ENCODE peak calls at places on chromosome 18, in ten cellular contexts. H is esophagus squamous epithelium, B is adrenal gland, J is right lobe of liver, M is K562, Z is A549, P is body of pancreas, N is spleen, A is endothelial cell of umbilical vein, G is GM12878. E is an unnamed sample. For H3K4me1, the result is how much of the 10 kb centered on the place peaks cover.

GRCh38 chr18:73826098-73826497 is 321.5 kb downstream of the FBXO15 start:
- DNase-seq in H (no peak), B (no peak), J (no peak), M (no peak), Z (no peak), P (no peak), N (no peak), A (no peak), G (no peak), E (no peak)

GRCh38 chr18:37544713-37545112 is 20.9 kb downstream of the CELF4 start:
- DNase-seq in H (no peak), B (no peak), J (no peak), M (no peak), Z (no peak), P (no peak), N (no peak), A (no peak), G (no peak), E (no peak)

GRCh38 chr18:41484069-41484468 is 471.0 kb upstream of the PIK3C3 start:
- DNase-seq in H (no peak), B (no peak), J (no peak), M (no peak), Z (no peak), P (peak), N (no peak), A (no peak), G (no peak), E (no peak)

GRCh38 chr18:9827856-9828793 is 57.6 kb upstream of the TXNDC2 start:
- DNase-seq in H (no peak), B (peak), J (no peak), M (peak), Z (peak), P (no peak), N (peak), A (peak), G (no peak), E (peak)

GRCh38 chr18:34880882-34881852 is 160.0 kb upstream of the MAPRE2 start:
- DNase-seq in H (no peak), B (no peak), J (no peak), M (no peak), Z (no peak), P (no peak), N (no peak), A (peak), G (no peak), E (no peak)

GRCh38 chr18:3722662-3723433 is 272.9 kb downstream of the TGIF1 start:
- DNase-seq in H (no peak), B (no peak), J (no peak), M (no peak), Z (no peak), P (no peak), N (no peak), A (no peak), G (no peak), E (no peak)

GRCh38 chr18:79006106-79006795 is 26.6 kb downstream of the SALL3 start:
- DNase-seq in H (no peak), B (no peak), J (no peak), M (no peak), Z (no peak), P (no peak), N (no peak), A (no peak), G (no peak), E (no peak)

GRCh38 chr18:36693931-36694661 is 134.7 kb downstream of the TPGS2 start:
- DNase-seq in H (no peak), B (no peak), J (no peak), M (no peak), Z (no peak), P (no peak), N (no peak), A (no peak), G (no peak), E (no peak)

GRCh38 chr18:13653746-13654455 is 72.5 kb downstream of the FAM210A start:
- DNase-seq in H (no peak), B (no peak), J (no peak), M (no peak), Z (no peak), P (no peak), N (no peak), A (no peak), G (no peak), E (no peak)

GRCh38 chr18:61248589-61248988 is 84.6 kb upstream of the CDH20 start:
- DNase-seq in H (no peak), B (no peak), J (no peak), M (no peak), Z (no peak), P (no peak), N (no peak), A (no peak), G (no peak), E (no peak)

GRCh38 chr18:73768043-73768442 is 379.6 kb downstream of the FBXO15 start:
- DNase-seq in H (no peak), B (no peak), J (no peak), M (no peak), Z (no peak), P (no peak), N (no peak), A (no peak), G (no peak), E (no peak)

GRCh38 chr18:68467966-68468365 is 246.9 kb downstream of the TMX3 start:
- DNase-seq in H (no peak), B (no peak), J (no peak), M (no peak), Z (no peak), P (no peak), N (no peak), A (no peak), G (no peak), E (no peak)

GRCh38 chr18:73986711-73987110 is 160.9 kb downstream of the FBXO15 start:
- DNase-seq in H (no peak), B (no peak), J (no peak), M (no peak), Z (no peak), P (no peak), N (no peak), A (no peak), G (no peak), E (no peak)

GRCh38 chr18:65706646-65707045 is 44.2 kb upstream of the CDH7 start:
- DNase-seq in H (no peak), B (no peak), J (no peak), M (no peak), Z (no peak), P (no peak), N (no peak), A (no peak), G (no peak), E (no peak)

GRCh38 chr18:35141567-35142269 is 99.1 kb upstream of the ZNF397 start:
- DNase-seq in H (no peak), B (no peak), J (no peak), M (no peak), Z (no peak), P (no peak), N (no peak), A (no peak), G (no peak), E (no peak)

GRCh38 chr18:76461148-76461547 is 33.9 kb downstream of the ZNF516 start:
- DNase-seq in H (no peak), B (no peak), J (no peak), M (no peak), Z (no peak), P (no peak), N (no peak), A (no peak), G (no peak), E (no peak)

GRCh38 chr18:38750786-38751185 is 1185.2 kb upstream of the CELF4 start:
- DNase-seq in H (no peak), B (no peak), J (no peak), M (no peak), Z (no peak), P (no peak), N (no peak), A (no peak), G (no peak), E (no peak)

GRCh38 chr18:60452424-60452823 is 79.8 kb upstream of the MC4R start:
- DNase-seq in H (no peak), B (no peak), J (no peak), M (no peak), Z (no peak), P (no peak), N (no peak), A (no peak), G (no peak), E (no peak)

GRCh38 chr18:71850602-71851001 is 693.5 kb downstream of the CBLN2 start:
- DNase-seq in H (no peak), B (no peak), J (no peak), M (no peak), Z (no peak), P (no peak), N (no peak), A (no peak), G (no peak), E (no peak)

GRCh38 chr18:69935319-69936190 is 12.1 kb downstream of the CD226 start:
- DNase-seq in H (no peak), B (no peak), J (no peak), M (no peak), Z (no peak), P (no peak), N (peak), A (no peak), G (peak), E (peak)

GRCh38 chr18:48975817-48976649 is 25.3 kb upstream of the SMAD7 start:
- DNase-seq in H (no peak), B (peak), J (no peak), M (peak), Z (peak), P (peak), N (peak), A (peak), G (no peak), E (peak)

GRCh38 chr18:44568343-44568742 is 112.3 kb upstream of the SETBP1 start:
- DNase-seq in H (no peak), B (no peak), J (no peak), M (no peak), Z (no peak), P (no peak), N (no peak), A (no peak), G (no peak), E (no peak)

GRCh38 chr18:35511428-35511827 is 13.7 kb upstream of the INO80C start:
- DNase-seq in H (no peak), B (no peak), J (no peak), M (no peak), Z (no peak), P (no peak), N (no peak), A (no peak), G (peak), E (no peak)

GRCh38 chr18:35662293-35663062 is 80.9 kb downstream of the GALNT1 start:
- DNase-seq in H (no peak), B (no peak), J (no peak), M (no peak), Z (no peak), P (no peak), N (no peak), A (no peak), G (peak), E (no peak)

GRCh38 chr18:11064106-11064505 is 85.3 kb downstream of the PIEZO2 start:
- DNase-seq in H (no peak), B (no peak), J (no peak), M (no peak), Z (no peak), P (no peak), N (no peak), A (peak), G (no peak), E (no peak)

GRCh38 chr18:2657788-2658458 is 2.4 kb downstream of the SMCHD1 start:
- DNase-seq in H (no peak), B (no peak), J (no peak), M (peak), Z (no peak), P (no peak), N (no peak), A (peak), G (no peak), E (no peak)

DNA sequence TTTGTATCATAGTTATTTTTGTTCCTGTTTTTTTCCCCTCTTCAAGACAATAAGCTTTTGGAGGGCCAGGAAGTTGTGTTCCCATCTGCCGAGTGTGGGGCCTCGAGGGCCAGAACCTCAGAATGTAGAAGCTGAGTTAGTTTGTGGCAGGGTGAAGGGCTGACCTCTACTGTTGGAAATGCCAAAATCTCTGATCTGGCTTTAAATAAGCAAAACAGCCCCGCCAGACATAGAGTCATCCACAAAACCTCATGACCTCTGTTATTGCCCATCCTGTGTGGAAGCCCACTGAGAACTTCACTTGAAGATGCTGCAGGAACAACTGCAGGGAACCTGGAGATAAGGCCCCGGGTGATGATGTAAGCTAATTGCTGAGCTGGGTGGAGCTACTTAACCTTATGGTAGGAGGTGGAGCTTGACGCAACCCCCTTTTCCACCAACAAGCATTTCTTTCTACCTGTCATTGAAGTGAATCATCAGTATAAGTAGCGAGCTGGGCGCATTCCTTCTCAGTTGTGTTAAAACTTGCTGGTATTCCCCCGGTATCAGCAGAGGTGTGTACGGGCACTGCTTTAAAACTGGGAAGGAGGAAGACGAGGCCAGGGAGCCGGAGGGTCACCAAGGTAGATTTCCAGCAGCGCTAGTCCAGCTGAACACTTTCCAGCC is 177.2 kb downstream of the NEDD4L start:
- DNase-seq in H (no peak), B (no peak), J (no peak), M (peak), Z (peak), P (peak), N (no peak), A (no peak), G (no peak), E (peak)
- H3K4me1 ChIP-seq in H (under half), B (under half), J (under half), M (under half), Z (half or more), P (under half), N (under half), A (half or more), G (under half), E (under half)

DNA sequence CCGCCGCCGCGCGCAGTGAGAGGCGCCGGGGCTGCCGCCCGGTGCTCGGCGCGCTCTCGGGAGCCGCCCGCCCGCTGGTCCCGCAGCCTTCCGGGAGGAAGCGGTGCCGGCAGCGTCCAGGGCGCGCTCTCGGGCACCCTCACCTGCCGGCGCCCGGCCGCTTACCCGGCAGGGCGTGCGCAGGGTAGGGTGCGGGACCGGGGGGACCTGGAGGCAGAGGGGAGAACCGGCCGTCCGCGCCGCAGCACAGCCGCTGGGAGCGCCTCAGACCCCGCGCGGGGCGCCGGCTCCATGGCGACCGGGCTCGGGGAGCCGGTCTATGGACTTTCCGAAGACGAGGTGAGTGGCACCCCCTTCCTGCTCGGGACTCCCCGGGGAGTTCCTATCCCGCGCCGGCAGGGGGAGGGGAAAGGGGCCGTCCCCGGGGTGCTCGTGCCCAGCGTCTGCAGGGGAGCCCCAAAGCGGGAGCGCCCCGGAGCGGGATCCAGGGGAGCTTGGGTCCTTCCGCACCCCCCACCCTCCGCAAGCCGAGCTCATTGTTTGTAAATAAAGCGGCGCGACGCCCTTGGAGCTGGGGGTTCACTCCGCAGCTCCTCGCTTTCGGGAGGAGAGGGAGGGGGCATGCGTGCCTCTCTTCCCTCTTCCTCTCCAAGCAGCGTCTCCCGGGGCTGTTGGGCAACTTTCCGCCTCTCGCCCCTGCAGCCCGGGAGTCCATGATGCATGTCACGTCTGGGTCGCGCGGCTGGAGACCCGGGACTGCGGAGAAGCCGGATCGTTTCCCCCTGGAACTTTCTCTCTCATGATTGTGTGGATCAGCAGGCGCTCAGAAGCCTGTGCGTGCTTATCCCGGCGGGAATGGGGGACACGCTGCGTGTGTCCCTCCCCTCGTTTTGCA is 591 bp downstream of the NEDD4L start:
- DNase-seq in H (peak), B (peak), J (peak), M (peak), Z (peak), P (peak), N (peak), A (peak), G (no peak), E (peak)
- TF ChIP-seq POLR2A in H (no peak), B (no peak), J (peak), M (no peak), Z (no peak), P (peak), N (no peak), A (no peak), G (peak), E (no peak)

GRCh38 chr18:24018299-24018910 is 3.9 kb downstream of the TTC39C start:
- DNase-seq in H (no peak), B (no peak), J (no peak), M (no peak), Z (no peak), P (no peak), N (no peak), A (no peak), G (no peak), E (no peak)

GRCh38 chr18:24014062-24014985 is at the start of gene TTC39C:
- DNase-seq in H (peak), B (peak), J (peak), M (peak), Z (peak), P (peak), N (peak), A (peak), G (no peak), E (peak)

GRCh38 chr18:24015897-24016631 is 1.5 kb downstream of the TTC39C start:
- DNase-seq in H (no peak), B (no peak), J (no peak), M (no peak), Z (no peak), P (no peak), N (no peak), A (no peak), G (no peak), E (no peak)

GRCh38 chr18:24014986-24015896 is 687 bp downstream of the TTC39C start:
- DNase-seq in H (no peak), B (peak), J (peak), M (no peak), Z (peak), P (peak), N (peak), A (peak), G (no peak), E (peak)

DNA sequence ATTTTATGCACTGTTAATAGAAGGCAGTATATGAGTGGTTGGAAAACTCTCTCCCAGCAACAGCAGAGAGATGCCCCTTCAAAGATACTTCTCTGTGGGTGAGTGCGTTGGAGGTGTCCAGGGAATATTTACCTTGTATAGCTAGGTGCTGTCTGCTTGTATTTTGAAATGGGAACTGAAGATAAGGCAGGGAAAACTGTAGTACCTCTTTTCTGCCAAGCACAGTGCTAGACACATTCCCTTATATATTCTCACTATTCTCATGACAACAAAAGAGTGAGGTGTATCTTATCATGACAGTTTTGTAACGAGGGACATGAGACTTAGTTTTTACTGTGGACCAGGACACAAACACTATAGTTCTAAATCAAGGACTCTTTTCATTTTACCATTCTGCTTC is 2.1 kb downstream of the TTC39C start:
- DNase-seq in H (no peak), B (no peak), J (no peak), M (no peak), Z (peak), P (no peak), N (no peak), A (peak), G (no peak), E (no peak)
- H3K4me1 ChIP-seq in H (under half), B (under half), J (under half), M (under half), Z (under half), P (under half), N (under half), A (under half), G (half or more), E (under half)

DNA sequence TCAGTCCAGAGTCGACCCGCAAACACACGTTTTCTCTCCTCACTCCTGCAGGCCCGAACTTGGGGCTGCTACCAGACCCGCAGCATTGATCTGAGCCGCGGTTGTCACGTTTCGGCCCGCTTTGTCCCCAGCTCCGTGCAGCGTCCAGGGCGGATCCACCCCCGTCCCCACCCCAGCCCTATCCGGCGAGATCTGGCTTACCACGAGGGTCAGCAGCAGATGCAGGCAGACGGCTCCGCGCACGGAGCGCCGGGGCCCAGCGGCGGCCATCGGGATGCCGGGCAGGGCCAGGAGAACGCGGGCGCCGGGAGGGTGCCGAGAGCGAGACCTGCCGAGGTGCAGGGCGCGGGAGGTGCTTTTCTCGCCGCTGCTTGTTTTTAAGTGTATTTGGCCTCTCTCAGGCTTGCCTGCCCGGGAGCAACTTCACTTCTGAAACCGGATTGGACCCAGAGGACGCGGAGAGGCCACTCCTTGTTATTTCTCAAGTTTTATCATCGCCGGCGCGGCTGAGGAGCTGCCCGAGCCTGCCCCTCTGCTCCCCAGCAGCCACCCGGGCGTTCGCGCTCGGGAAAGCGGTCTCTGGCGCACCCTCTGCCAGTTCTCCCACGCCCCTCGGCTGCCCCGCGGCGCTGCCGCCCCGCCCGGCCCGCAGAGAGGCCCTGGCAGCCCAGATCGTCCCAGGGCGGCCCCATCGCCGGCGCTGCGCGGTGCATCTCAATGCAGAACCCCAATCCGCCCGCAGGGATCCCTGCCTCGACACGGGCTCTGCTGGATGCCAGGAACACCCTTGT is at the start of gene DSC3:
- DNase-seq in H (no peak), B (no peak), J (peak), M (no peak), Z (peak), P (peak), N (peak), A (no peak), G (no peak), E (no peak)
- TF ChIP-seq POLR2A in H (peak), B (no peak), J (no peak), M (no peak), Z (no peak), P (no peak), N (no peak), A (no peak), G (no peak), E (no peak)

GRCh38 chr18:63447066-63447465 is 24.8 kb upstream of the VPS4B start:
- DNase-seq in H (no peak), B (no peak), J (no peak), M (no peak), Z (no peak), P (no peak), N (no peak), A (no peak), G (no peak), E (no peak)

GRCh38 chr18:63443820-63444219 is 21.5 kb upstream of the VPS4B start:
- DNase-seq in H (no peak), B (no peak), J (no peak), M (no peak), Z (no peak), P (no peak), N (no peak), A (no peak), G (no peak), E (no peak)

GRCh38 chr18:63446266-63446665 is 24.0 kb upstream of the VPS4B start:
- DNase-seq in H (no peak), B (no peak), J (no peak), M (no peak), Z (no peak), P (no peak), N (no peak), A (no peak), G (no peak), E (no peak)

GRCh38 chr18:63445067-63445466 is 22.8 kb upstream of the VPS4B start:
- DNase-seq in H (no peak), B (no peak), J (no peak), M (no peak), Z (no peak), P (no peak), N (no peak), A (no peak), G (no peak), E (no peak)

GRCh38 chr18:63444567-63444966 is 22.3 kb upstream of the VPS4B start:
- DNase-seq in H (no peak), B (no peak), J (no peak), M (no peak), Z (no peak), P (no peak), N (no peak), A (no peak), G (no peak), E (no peak)
- H3K4me1 ChIP-seq in H (under half), B (under half), J (under half), M (under half), Z (under half), P (under half), N (under half), A (under half), G (under half), E (under half)

E was measured in stomach.